ENCODE peak calls at places on chromosome 21, in seven cellular contexts. F is RCC 7860, O is GM13977, T is iPS-NIHi11, C is BJ, D is HFF-Myc, J is BE2C. V is an unnamed sample.

GRCh38 chr21:38376693-38377092 is 119.9 kb downstream of the KCNJ15 start:
- DNase-seq in T (no peak), C (no peak), D (no peak), O (no peak), F (no peak), J (no peak), V (no peak)

GRCh38 chr21:39388811-39389155 is 39.9 kb upstream of the HMGN1 start:
- DNase-seq in F (no peak), C (no peak), J (no peak), O (no peak), T (no peak), D (no peak), V (no peak)

GRCh38 chr21:32770514-32771133 is 931 bp downstream of the PAXBP1 start:
- DNase-seq in F (no peak), D (no peak), J (no peak), O (no peak), T (peak), C (no peak), V (no peak)

GRCh38 chr21:42561742-42562141 is 48.1 kb downstream of the SLC37A1 start:
- DNase-seq in J (no peak), C (no peak), O (peak), D (no peak), F (no peak), T (no peak), V (no peak)

GRCh38 chr21:41112740-41113692 is 54.9 kb upstream of the BACE2 start:
- DNase-seq in O (no peak), D (peak), C (peak), J (no peak), T (no peak), F (peak), V (no peak)

GRCh38 chr21:38240121-38240520 is 16.7 kb upstream of the KCNJ15 start:
- DNase-seq in F (peak), C (no peak), O (no peak), J (no peak), D (no peak), T (no peak), V (no peak)

GRCh38 chr21:35943752-35944151 is 116.6 kb downstream of the SETD4 start:
- DNase-seq in O (no peak), J (no peak), F (no peak), T (no peak), C (no peak), D (no peak), V (no peak)

GRCh38 chr21:20424943-20425342 is 573.3 kb upstream of the NCAM2 start:
- DNase-seq in F (no peak), T (no peak), O (no peak), J (no peak), D (no peak), C (no peak), V (no peak)

GRCh38 chr21:41891132-41891531 is 12.0 kb upstream of the PRDM15 start:
- DNase-seq in D (no peak), T (no peak), J (no peak), O (no peak), F (no peak), C (no peak), V (no peak)

GRCh38 chr21:40714516-40714915 is 132.4 kb downstream of the DSCAM start:
- DNase-seq in D (no peak), C (no peak), O (no peak), J (no peak), F (no peak), T (no peak), V (no peak)

GRCh38 chr21:30351534-30351933 is 3.1 kb upstream of the KRTAP23-1 start:
- DNase-seq in J (no peak), O (no peak), D (no peak), C (no peak), T (no peak), F (no peak), V (no peak)

GRCh38 chr21:35102488-35103407 is 53.6 kb upstream of the RUNX1 start:
- DNase-seq in O (peak), F (no peak), C (no peak), D (no peak), T (no peak), J (no peak), V (no peak)

GRCh38 chr21:40300300-40300699 is 433.1 kb downstream of the PCP4 start:
- DNase-seq in O (no peak), T (peak), J (no peak), C (no peak), D (no peak), F (no peak), V (no peak)

GRCh38 chr21:33761104-33762036 is 119.1 kb downstream of the ITSN1 start:
- DNase-seq in C (peak), J (no peak), T (peak), F (peak), O (no peak), D (peak), V (no peak)

GRCh38 chr21:32806810-32807386 is 35.3 kb upstream of the PAXBP1 start:
- DNase-seq in D (no peak), F (no peak), T (no peak), C (no peak), J (no peak), O (no peak), V (no peak)

GRCh38 chr21:44083631-44084291 is 23.4 kb upstream of the PWP2 start:
- DNase-seq in T (no peak), C (no peak), F (no peak), O (no peak), D (no peak), J (no peak), V (peak)

GRCh38 chr21:35476616-35477395 is 427.7 kb upstream of the RUNX1 start:
- DNase-seq in C (no peak), J (no peak), T (no peak), D (peak), F (no peak), O (no peak), V (no peak)

GRCh38 chr21:29639366-29640232 is 300.2 kb downstream of the GRIK1 start:
- DNase-seq in F (no peak), D (no peak), J (no peak), C (no peak), T (no peak), O (no peak), V (no peak)

GRCh38 chr21:37914211-37914900 is 1.9 kb downstream of the KCNJ6 start:
- DNase-seq in F (no peak), T (peak), J (no peak), O (no peak), C (no peak), D (no peak), V (no peak)

GRCh38 chr21:36082140-36082742 is 12.4 kb downstream of the CBR1 start:
- DNase-seq in J (no peak), C (no peak), O (no peak), F (no peak), T (no peak), D (no peak), V (no peak)

GRCh38 chr21:41648591-41649031 is 118.2 kb downstream of the RIPK4 start:
- DNase-seq in D (no peak), O (no peak), F (peak), T (no peak), C (no peak), J (no peak), V (no peak)

GRCh38 chr21:17900281-17900989 is 81.3 kb upstream of the C21orf91 start:
- DNase-seq in C (no peak), T (no peak), D (no peak), J (peak), F (no peak), O (no peak), V (no peak)

V was measured in effector memory CD4-positive, alpha-beta T cell.